ENCODE peak calls at places on chromosome 9, in nine cellular contexts. One of them, this sample, is unnamed.

GRCh38 chr9:88065609-88066008 is 72.7 kb downstream of the SPATA31C2 start:
- DNase-seq in cardiac muscle cell: no peak
- DNase-seq in adrenal gland: no peak
- DNase-seq in AG08396: no peak
- DNase-seq in sigmoid colon: no peak
- DNase-seq in ELR: no peak
- DNase-seq in stimulated activated naive B cell treated with anti-CD40 and anti-IgM and Interleukin-4, amounts not matched to agents 10 μg/mL and 1 μg/mL and 100 μg/mL, for 72 hours: no peak
- DNase-seq in NCI-H1092: no peak
- DNase-seq in dorsolateral prefrontal cortex: no peak
- DNase-seq in this sample: no peak

GRCh38 chr9:26462213-26462612 is 430.4 kb downstream of the CAAP1 start:
- DNase-seq in NCI-H1092: no peak
- DNase-seq in dorsolateral prefrontal cortex: no peak
- DNase-seq in ELR: peak
- DNase-seq in stimulated activated naive B cell treated with anti-CD40 and anti-IgM and Interleukin-4, amounts not matched to agents 10 μg/mL and 1 μg/mL and 100 μg/mL, for 72 hours: no peak
- DNase-seq in sigmoid colon: no peak
- DNase-seq in adrenal gland: no peak
- DNase-seq in AG08396: no peak
- DNase-seq in cardiac muscle cell: no peak
- DNase-seq in this sample: no peak

GRCh38 chr9:2568689-2569088 is 52.9 kb upstream of the VLDLR start:
- DNase-seq in stimulated activated naive B cell treated with anti-CD40 and anti-IgM and Interleukin-4, amounts not matched to agents 10 μg/mL and 1 μg/mL and 100 μg/mL, for 72 hours: no peak
- DNase-seq in dorsolateral prefrontal cortex: no peak
- DNase-seq in AG08396: no peak
- DNase-seq in cardiac muscle cell: no peak
- DNase-seq in ELR: no peak
- DNase-seq in NCI-H1092: no peak
- DNase-seq in sigmoid colon: no peak
- DNase-seq in adrenal gland: peak
- DNase-seq in this sample: no peak

GRCh38 chr9:11618241-11618805 is 1005.5 kb upstream of the PTPRD start:
- DNase-seq in sigmoid colon: peak
- DNase-seq in stimulated activated naive B cell treated with anti-CD40 and anti-IgM and Interleukin-4, amounts not matched to agents 10 μg/mL and 1 μg/mL and 100 μg/mL, for 72 hours: no peak
- DNase-seq in adrenal gland: no peak
- DNase-seq in ELR: no peak
- DNase-seq in dorsolateral prefrontal cortex: no peak
- DNase-seq in cardiac muscle cell: no peak
- DNase-seq in AG08396: no peak
- DNase-seq in NCI-H1092: no peak
- DNase-seq in this sample: no peak

GRCh38 chr9:120480707-120481106 is 99.3 kb downstream of the CDK5RAP2 start:
- DNase-seq in ELR: no peak
- DNase-seq in sigmoid colon: no peak
- DNase-seq in cardiac muscle cell: no peak
- DNase-seq in dorsolateral prefrontal cortex: no peak
- DNase-seq in NCI-H1092: peak
- DNase-seq in adrenal gland: peak
- DNase-seq in AG08396: peak
- DNase-seq in stimulated activated naive B cell treated with anti-CD40 and anti-IgM and Interleukin-4, amounts not matched to agents 10 μg/mL and 1 μg/mL and 100 μg/mL, for 72 hours: no peak
- DNase-seq in this sample: no peak

GRCh38 chr9:97808415-97808814 is 44.6 kb upstream of the FOXE1 start:
- DNase-seq in cardiac muscle cell: no peak
- DNase-seq in AG08396: no peak
- DNase-seq in dorsolateral prefrontal cortex: no peak
- DNase-seq in sigmoid colon: no peak
- DNase-seq in NCI-H1092: no peak
- DNase-seq in stimulated activated naive B cell treated with anti-CD40 and anti-IgM and Interleukin-4, amounts not matched to agents 10 μg/mL and 1 μg/mL and 100 μg/mL, for 72 hours: no peak
- DNase-seq in ELR: no peak
- DNase-seq in adrenal gland: no peak
- DNase-seq in this sample: no peak

GRCh38 chr9:121649476-121650219 is 1.8 kb upstream of the DAB2IP start:
- DNase-seq in dorsolateral prefrontal cortex: no peak
- DNase-seq in ELR: no peak
- DNase-seq in adrenal gland: no peak
- DNase-seq in sigmoid colon: no peak
- DNase-seq in AG08396: no peak
- DNase-seq in stimulated activated naive B cell treated with anti-CD40 and anti-IgM and Interleukin-4, amounts not matched to agents 10 μg/mL and 1 μg/mL and 100 μg/mL, for 72 hours: no peak
- DNase-seq in cardiac muscle cell: no peak
- DNase-seq in NCI-H1092: no peak
- DNase-seq in this sample: no peak

GRCh38 chr9:77764894-77765780 is 117.0 kb upstream of the GNA14 start:
- DNase-seq in ELR: peak
- DNase-seq in AG08396: peak
- DNase-seq in adrenal gland: no peak
- DNase-seq in NCI-H1092: no peak
- DNase-seq in stimulated activated naive B cell treated with anti-CD40 and anti-IgM and Interleukin-4, amounts not matched to agents 10 μg/mL and 1 μg/mL and 100 μg/mL, for 72 hours: no peak
- DNase-seq in sigmoid colon: no peak
- DNase-seq in dorsolateral prefrontal cortex: no peak
- DNase-seq in cardiac muscle cell: peak
- DNase-seq in this sample: no peak

GRCh38 chr9:95091971-95092320 is 225.6 kb downstream of the FANCC start:
- DNase-seq in adrenal gland: no peak
- DNase-seq in sigmoid colon: no peak
- DNase-seq in cardiac muscle cell: peak
- DNase-seq in stimulated activated naive B cell treated with anti-CD40 and anti-IgM and Interleukin-4, amounts not matched to agents 10 μg/mL and 1 μg/mL and 100 μg/mL, for 72 hours: no peak
- DNase-seq in AG08396: no peak
- DNase-seq in ELR: peak
- DNase-seq in NCI-H1092: no peak
- DNase-seq in dorsolateral prefrontal cortex: no peak
- DNase-seq in this sample: no peak